ENCODE peak calls at places on chromosomes 1 and 21, in four cellular contexts. H is stimulated activated naive CD8-positive, alpha-beta T cell treated with anti-CD3 and anti-CD28 coated beads, Interleukin-15, amount 100 ng/mL, for 72 hours; P is ecto neural progenitor cell; S is AG08395. I is an unnamed sample.
A peak's percentile ranks its signal among the peaks of the same experiment; 100 is the strongest.

GRCh38 chr1:218474089-218474488 is 129.0 kb downstream of the TGFB2 start:
- DNase-seq in S (no peak), H (no peak), P (no peak), I (no peak)

GRCh38 chr1:167328762-167329483 is 108.2 kb downstream of the POU2F1 start:
- DNase-seq in P (no peak), S (no peak), H (no peak), I (no peak)

GRCh38 chr1:45230537-45230936 is 24.1 kb upstream of the ZSWIM5 start:
- DNase-seq in P (no peak), H (no peak), S (no peak), I (no peak)

GRCh38 chr1:196603651-196604050 is 4.6 kb downstream of the KCNT2 start:
- DNase-seq in H (no peak), P (no peak), S (no peak), I (no peak)

GRCh38 chr1:12145616-12146342 is 21.0 kb upstream of the TNFRSF1B start:
- DNase-seq in S (no peak), P (no peak), H (no peak), I (no peak)

GRCh38 chr1:245091818-245092637 is 62.8 kb upstream of the KIF26B start:
- DNase-seq in H (no peak), P (no peak), S (peak; percentile 94), I (no peak)

GRCh38 chr1:233394860-233395717 is 67.6 kb downstream of the MAP3K21 start:
- DNase-seq in S (peak; percentile 62), H (peak; percentile 13), P (no peak), I (no peak)

GRCh38 chr1:242440757-242441156 is 83.7 kb downstream of the PLD5 start:
- DNase-seq in P (no peak), H (no peak), S (no peak), I (no peak)

GRCh38 chr1:16986596-16987361 is 6.4 kb upstream of the MFAP2 start:
- DNase-seq in P (peak; percentile 80), H (no peak), S (no peak), I (no peak)

GRCh38 chr1:211965108-211965805 is 70.1 kb downstream of the INTS7 start:
- DNase-seq in P (no peak), H (no peak), S (no peak), I (no peak)

GRCh38 chr21:33041981-33042380 is 16.2 kb downstream of the OLIG2 start:
- DNase-seq in P (no peak), H (no peak), S (no peak), I (no peak)

GRCh38 chr1:18583326-18583941 is 47.2 kb upstream of the PAX7 start:
- DNase-seq in P (no peak), H (no peak), S (no peak), I (no peak)

GRCh38 chr1:246020231-246020954 is 486.7 kb downstream of the SMYD3 start:
- DNase-seq in H (no peak), P (no peak), S (no peak), I (no peak)

GRCh38 chr1:99674665-99675064 is 28.8 kb downstream of the PALMD start:
- DNase-seq in S (peak; percentile 20), H (no peak), P (no peak), I (no peak)

GRCh38 chr21:43825936-43826622 is 36.7 kb downstream of the RRP1 start:
- DNase-seq in P (no peak), S (no peak), H (no peak), I (no peak)

GRCh38 chr1:7646981-7647901 is 123.9 kb upstream of the VAMP3 start:
- DNase-seq in S (peak; percentile 93), H (peak; percentile 62), P (peak; percentile 82), I (peak; percentile 92)

GRCh38 chr1:9809122-9809521 is 14.6 kb downstream of the CLSTN1 start:
- DNase-seq in P (no peak), H (no peak), S (no peak), I (no peak)

GRCh38 chr1:15328785-15329480 is 80.8 kb upstream of the EFHD2 start:
- DNase-seq in P (no peak), S (peak; percentile 54), H (no peak), I (no peak)

GRCh38 chr21:25115021-25115420 is 492.3 kb downstream of the MRPL39 start:
- DNase-seq in S (no peak), H (no peak), P (no peak), I (no peak)

GRCh38 chr1:208300084-208300770 is 56.0 kb upstream of the PLXNA2 start:
- DNase-seq in H (no peak), P (no peak), S (no peak), I (no peak)

GRCh38 chr1:228075801-228076271 is 6.7 kb upstream of the ARF1 start:
- DNase-seq in S (no peak), P (no peak), H (no peak), I (no peak)

GRCh38 chr21:29091032-29091431 is 17.6 kb upstream of the CCT8 start:
- DNase-seq in S (peak; percentile 82), P (no peak), H (no peak), I (no peak)

GRCh38 chr1:62022348-62022747 is 172.3 kb upstream of the L1TD1 start:
- DNase-seq in S (no peak), H (no peak), P (no peak), I (no peak)

GRCh38 chr21:38349111-38349746 is 92.4 kb downstream of the KCNJ15 start:
- DNase-seq in S (no peak), H (no peak), P (no peak), I (no peak)

GRCh38 chr21:14737922-14738321 is 191.8 kb upstream of the SAMSN1 start:
- DNase-seq in S (no peak), P (no peak), H (peak; percentile 41), I (no peak)

GRCh38 chr1:166814611-166815010 is 24.7 kb upstream of the POGK start:
- DNase-seq in H (no peak), S (peak; percentile 25), P (no peak), I (no peak)

GRCh38 chr21:25506268-25506667 is 101.0 kb downstream of the MRPL39 start:
- DNase-seq in H (no peak), S (no peak), P (no peak), I (no peak)

GRCh38 chr1:23478896-23479790 is 4.8 kb downstream of the ASAP3 start:
- DNase-seq in H (no peak), P (no peak), S (peak; percentile 28), I (no peak)

GRCh38 chr21:39669976-39670671 is 57.4 kb downstream of the B3GALT5 start:
- DNase-seq in S (no peak), H (no peak), P (no peak), I (peak; percentile 75)

GRCh38 chr1:15141933-15142647 is 11.5 kb upstream of the TMEM51 start:
- DNase-seq in S (peak; percentile 45), P (no peak), H (no peak), I (no peak)

GRCh38 chr1:31875636-31876236 is 59.9 kb upstream of the SPOCD1 start:
- DNase-seq in H (no peak), S (no peak), P (no peak), I (no peak)

GRCh38 chr1:209625205-209625549 is 27.0 kb downstream of the LAMB3 start:
- DNase-seq in H (no peak), S (no peak), P (no peak), I (no peak)

I was measured in osteocyte.